ENCODE peak calls at places on chromosomes 1 and 21, in four cellular contexts. One of them, this sample, is unnamed.

GRCh38 chr1:221030121-221030649 is 150.9 kb downstream of the HLX start:
- DNase-seq in fibroblast of pulmonary artery: no peak
- DNase-seq in foreskin fibroblast: no peak
- DNase-seq in stomach: no peak
- DNase-seq in this sample: no peak

GRCh38 chr1:25174730-25175612 is 57.3 kb downstream of the SYF2 start:
- DNase-seq in foreskin fibroblast: no peak
- DNase-seq in fibroblast of pulmonary artery: no peak
- DNase-seq in stomach: no peak
- DNase-seq in this sample: no peak

GRCh38 chr1:179867493-179868330 is 9.9 kb downstream of the TOR1AIP2 start:
- DNase-seq in stomach: peak
- DNase-seq in fibroblast of pulmonary artery: peak
- DNase-seq in foreskin fibroblast: peak
- DNase-seq in this sample: no peak

GRCh38 chr1:107637101-107637500 is 327.9 kb downstream of the VAV3 start:
- DNase-seq in fibroblast of pulmonary artery: no peak
- DNase-seq in stomach: no peak
- DNase-seq in foreskin fibroblast: no peak
- DNase-seq in this sample: no peak

GRCh38 chr1:94265931-94266330 is 28.5 kb upstream of the ARHGAP29 start:
- DNase-seq in foreskin fibroblast: peak
- DNase-seq in fibroblast of pulmonary artery: no peak
- DNase-seq in stomach: no peak
- DNase-seq in this sample: no peak

GRCh38 chr1:167200272-167200671 is 20.4 kb upstream of the POU2F1 start:
- DNase-seq in foreskin fibroblast: no peak
- DNase-seq in fibroblast of pulmonary artery: no peak
- DNase-seq in stomach: no peak
- DNase-seq in this sample: no peak

GRCh38 chr1:7408771-7409150 is 362.3 kb upstream of the VAMP3 start:
- DNase-seq in foreskin fibroblast: no peak
- DNase-seq in fibroblast of pulmonary artery: no peak
- DNase-seq in stomach: peak
- DNase-seq in this sample: no peak

GRCh38 chr1:183209533-183210158 is 23.6 kb downstream of the LAMC2 start:
- DNase-seq in stomach: no peak
- DNase-seq in foreskin fibroblast: peak
- DNase-seq in fibroblast of pulmonary artery: peak
- DNase-seq in this sample: peak

GRCh38 chr1:103953386-103953785 is 203.7 kb downstream of the AMY1C start:
- DNase-seq in fibroblast of pulmonary artery: no peak
- DNase-seq in stomach: no peak
- DNase-seq in foreskin fibroblast: no peak
- DNase-seq in this sample: no peak

GRCh38 chr21:44907225-44907965 is 13.3 kb downstream of the ITGB2 start:
- DNase-seq in fibroblast of pulmonary artery: no peak
- DNase-seq in foreskin fibroblast: no peak
- DNase-seq in stomach: no peak
- DNase-seq in this sample: no peak

GRCh38 chr1:172351347-172351746 is 69.1 kb upstream of the C1orf105 start:
- DNase-seq in stomach: no peak
- DNase-seq in fibroblast of pulmonary artery: peak
- DNase-seq in foreskin fibroblast: peak
- DNase-seq in this sample: no peak

GRCh38 chr1:175148068-175148467 is 44.5 kb downstream of the KIAA0040 start:
- DNase-seq in foreskin fibroblast: no peak
- DNase-seq in fibroblast of pulmonary artery: no peak
- DNase-seq in stomach: no peak
- DNase-seq in this sample: no peak

GRCh38 chr1:168312718-168313604 is 32.3 kb downstream of the TBX19 start:
- DNase-seq in stomach: no peak
- DNase-seq in foreskin fibroblast: no peak
- DNase-seq in fibroblast of pulmonary artery: no peak
- DNase-seq in this sample: no peak

GRCh38 chr1:235932090-235932510 is 65.4 kb upstream of the LYST start:
- DNase-seq in foreskin fibroblast: no peak
- DNase-seq in fibroblast of pulmonary artery: no peak
- DNase-seq in stomach: peak
- DNase-seq in this sample: no peak

GRCh38 chr1:22525646-22526045 is 37.6 kb upstream of the EPHA8 start:
- DNase-seq in stomach: no peak
- DNase-seq in fibroblast of pulmonary artery: no peak
- DNase-seq in foreskin fibroblast: no peak
- DNase-seq in this sample: no peak

GRCh38 chr1:22217811-22218460 is 75.0 kb upstream of the WNT4 start:
- DNase-seq in stomach: no peak
- DNase-seq in foreskin fibroblast: no peak
- DNase-seq in fibroblast of pulmonary artery: no peak
- DNase-seq in this sample: no peak

GRCh38 chr21:43318841-43319781 is 107.8 kb downstream of the SIK1 start:
- DNase-seq in foreskin fibroblast: peak
- DNase-seq in stomach: no peak
- DNase-seq in fibroblast of pulmonary artery: peak
- DNase-seq in this sample: no peak

GRCh38 chr1:30185809-30186208 is 537.6 kb downstream of the MATN1 start:
- DNase-seq in foreskin fibroblast: no peak
- DNase-seq in stomach: no peak
- DNase-seq in fibroblast of pulmonary artery: no peak
- DNase-seq in this sample: no peak

DNA sequence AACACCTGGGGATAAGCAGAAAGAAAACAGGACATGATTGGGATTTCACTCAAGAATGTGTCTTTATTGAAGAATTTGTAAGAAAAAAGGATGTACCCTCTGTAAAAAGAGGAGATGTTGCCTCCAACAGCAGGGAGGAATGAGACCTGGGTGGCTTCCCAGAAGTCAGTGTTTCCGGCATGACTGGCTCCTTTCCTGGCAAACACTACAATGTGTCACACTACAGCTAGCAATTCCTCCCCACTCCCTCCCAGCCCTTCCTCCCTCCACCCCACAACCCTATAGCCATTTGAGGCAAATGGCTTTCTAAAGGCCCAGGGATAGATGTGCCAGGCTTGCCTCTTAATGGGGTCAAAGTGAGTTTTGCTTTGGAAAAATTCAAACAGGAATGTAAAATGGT is 11.5 kb upstream of the COL8A2 start:
- DNase-seq in foreskin fibroblast: peak
- DNase-seq in stomach: no peak
- DNase-seq in fibroblast of pulmonary artery: peak
- DNase-seq in this sample: peak
- H3K4me3 ChIP-seq in foreskin fibroblast: no peak
- H3K4me3 ChIP-seq in stomach: no peak
- H3K4me3 ChIP-seq in fibroblast of pulmonary artery: no peak
- H3K4me3 ChIP-seq in this sample: no peak

GRCh38 chr1:95287078-95287477 is 53.1 kb downstream of the RWDD3 start:
- DNase-seq in foreskin fibroblast: no peak
- DNase-seq in fibroblast of pulmonary artery: no peak
- DNase-seq in stomach: no peak
- DNase-seq in this sample: no peak
- TF ChIP-seq CTCF in foreskin fibroblast: no peak
- TF ChIP-seq CTCF in fibroblast of pulmonary artery: no peak
- TF ChIP-seq CTCF in stomach: no peak
- TF ChIP-seq CTCF in this sample: no peak

GRCh38 chr1:215393476-215393875 is 173.6 kb upstream of the KCTD3 start:
- DNase-seq in foreskin fibroblast: no peak
- DNase-seq in stomach: no peak
- DNase-seq in fibroblast of pulmonary artery: no peak
- DNase-seq in this sample: no peak

GRCh38 chr1:215399787-215400186 is 167.3 kb upstream of the KCTD3 start:
- DNase-seq in stomach: no peak
- DNase-seq in foreskin fibroblast: no peak
- DNase-seq in fibroblast of pulmonary artery: no peak
- DNase-seq in this sample: no peak

GRCh38 chr1:215397843-215398242 is 169.3 kb upstream of the KCTD3 start:
- DNase-seq in fibroblast of pulmonary artery: no peak
- DNase-seq in foreskin fibroblast: no peak
- DNase-seq in stomach: no peak
- DNase-seq in this sample: no peak

GRCh38 chr1:215394084-215394991 is 172.8 kb upstream of the KCTD3 start:
- DNase-seq in foreskin fibroblast: no peak
- DNase-seq in fibroblast of pulmonary artery: no peak
- DNase-seq in stomach: no peak
- DNase-seq in this sample: no peak

GRCh38 chr1:215397106-215397505 is 170.0 kb upstream of the KCTD3 start:
- DNase-seq in fibroblast of pulmonary artery: no peak
- DNase-seq in foreskin fibroblast: peak
- DNase-seq in stomach: no peak
- DNase-seq in this sample: no peak
- H3K4me3 ChIP-seq in fibroblast of pulmonary artery: no peak
- H3K4me3 ChIP-seq in foreskin fibroblast: peak
- H3K4me3 ChIP-seq in stomach: no peak
- H3K4me3 ChIP-seq in this sample: peak

GRCh38 chr1:41780322-41780721 is 138.4 kb downstream of the HIVEP3 start:
- DNase-seq in fibroblast of pulmonary artery: no peak
- DNase-seq in stomach: no peak
- DNase-seq in foreskin fibroblast: no peak
- DNase-seq in this sample: no peak

GRCh38 chr1:41780916-41781315 is 137.8 kb downstream of the HIVEP3 start:
- DNase-seq in fibroblast of pulmonary artery: no peak
- DNase-seq in stomach: no peak
- DNase-seq in foreskin fibroblast: no peak
- DNase-seq in this sample: no peak

GRCh38 chr1:41788427-41788826 is 130.3 kb downstream of the HIVEP3 start:
- DNase-seq in fibroblast of pulmonary artery: no peak
- DNase-seq in foreskin fibroblast: no peak
- DNase-seq in stomach: no peak
- DNase-seq in this sample: no peak

GRCh38 chr1:41783189-41783639 is 135.5 kb downstream of the HIVEP3 start:
- DNase-seq in fibroblast of pulmonary artery: peak
- DNase-seq in foreskin fibroblast: peak
- DNase-seq in stomach: no peak
- DNase-seq in this sample: peak

DNA sequence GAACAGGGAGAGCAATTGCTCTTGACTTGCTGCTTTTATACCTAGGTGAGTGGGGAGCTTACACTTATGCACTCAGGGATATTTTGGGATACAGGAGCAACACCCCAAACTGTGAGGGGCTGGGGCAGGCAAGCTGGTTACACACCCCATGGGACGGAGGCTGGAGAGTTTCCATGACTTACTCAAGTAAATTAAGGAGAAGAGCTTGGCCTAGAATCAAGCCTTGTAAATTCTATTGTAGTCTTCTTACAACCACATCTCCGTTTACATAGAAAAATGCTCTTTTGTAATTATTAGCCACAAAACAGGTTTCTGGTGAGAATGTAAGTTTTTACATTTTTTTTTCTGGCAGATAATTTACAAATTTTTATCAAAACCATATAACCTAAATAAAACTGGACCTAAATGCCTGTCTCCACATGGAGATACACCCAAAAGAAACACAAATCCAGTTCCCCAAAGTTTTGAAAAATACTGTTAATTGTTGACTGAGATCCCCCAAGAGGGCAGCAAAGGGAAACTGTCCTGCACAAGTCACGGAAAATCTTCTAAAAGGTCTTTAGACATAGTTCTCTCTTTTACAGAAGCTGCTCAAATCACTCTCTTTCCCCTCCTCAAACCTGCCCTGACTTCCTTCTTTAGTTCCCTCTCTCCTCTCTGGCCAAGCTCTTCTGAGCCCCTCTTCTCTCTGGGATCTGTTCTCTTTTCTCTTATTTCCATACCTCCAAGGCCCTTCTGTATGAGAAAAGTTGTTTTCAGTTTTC is 134.0 kb downstream of the HIVEP3 start:
- DNase-seq in fibroblast of pulmonary artery: no peak
- DNase-seq in stomach: no peak
- DNase-seq in foreskin fibroblast: peak
- DNase-seq in this sample: no peak
- TF ChIP-seq CTCF in fibroblast of pulmonary artery: no peak
- TF ChIP-seq CTCF in stomach: no peak
- TF ChIP-seq CTCF in foreskin fibroblast: no peak
- TF ChIP-seq CTCF in this sample: no peak

GRCh38 chr1:156082111-156083091 is at the start of gene MEX3A:
- DNase-seq in fibroblast of pulmonary artery: peak
- DNase-seq in stomach: peak
- DNase-seq in foreskin fibroblast: peak
- DNase-seq in this sample: no peak

GRCh38 chr1:156081174-156082110 is 823 bp downstream of the MEX3A start:
- DNase-seq in foreskin fibroblast: peak
- DNase-seq in stomach: no peak
- DNase-seq in fibroblast of pulmonary artery: peak
- DNase-seq in this sample: no peak

GRCh38 chr1:156086256-156086662 is 4.0 kb upstream of the MEX3A start:
- DNase-seq in foreskin fibroblast: peak
- DNase-seq in stomach: no peak
- DNase-seq in fibroblast of pulmonary artery: peak
- DNase-seq in this sample: no peak

GRCh38 chr1:156080598-156081173 is 1.6 kb downstream of the MEX3A start:
- DNase-seq in foreskin fibroblast: no peak
- DNase-seq in stomach: no peak
- DNase-seq in fibroblast of pulmonary artery: no peak
- DNase-seq in this sample: no peak

GRCh38 chr1:156083800-156084790 is 1.8 kb upstream of the MEX3A start:
- DNase-seq in stomach: no peak
- DNase-seq in foreskin fibroblast: no peak
- DNase-seq in fibroblast of pulmonary artery: no peak
- DNase-seq in this sample: no peak
- H3K4me3 ChIP-seq in stomach: no peak
- H3K4me3 ChIP-seq in foreskin fibroblast: peak
- H3K4me3 ChIP-seq in fibroblast of pulmonary artery: peak
- H3K4me3 ChIP-seq in this sample: peak